ENCODE peak calls at places on chromosomes 2 and 18, in four cellular contexts. One of them, this sample, is unnamed.

GRCh38 chr2:101823347-101823791 is 125.9 kb downstream of the MAP4K4 start:
- DNase-seq in OCI-LY7: peak; percentile 53
- DNase-seq in fibroblast of lung: peak; percentile 81
- DNase-seq in choroid plexus epithelial cell: peak; percentile 95
- DNase-seq in this sample: peak; percentile 75

GRCh38 chr2:240915526-240916335 is 9.6 kb downstream of the CROCC2 start:
- DNase-seq in OCI-LY7: no peak
- DNase-seq in fibroblast of lung: no peak
- DNase-seq in choroid plexus epithelial cell: no peak
- DNase-seq in this sample: no peak

GRCh38 chr2:200003444-200003843 is 48.1 kb downstream of the MAIP1 start:
- DNase-seq in OCI-LY7: no peak
- DNase-seq in fibroblast of lung: peak; percentile 38
- DNase-seq in choroid plexus epithelial cell: peak; percentile 74
- DNase-seq in this sample: no peak

GRCh38 chr2:2328847-2329246 is 2.2 kb downstream of the MYT1L start:
- DNase-seq in OCI-LY7: no peak
- DNase-seq in fibroblast of lung: no peak
- DNase-seq in choroid plexus epithelial cell: peak; percentile 9
- DNase-seq in this sample: no peak

GRCh38 chr2:19362652-19363473 is 4.4 kb upstream of the OSR1 start:
- DNase-seq in OCI-LY7: peak; percentile 67
- DNase-seq in fibroblast of lung: peak; percentile 71
- DNase-seq in choroid plexus epithelial cell: peak; percentile 91
- DNase-seq in this sample: peak; percentile 66

GRCh38 chr2:239180526-239181073 is 220.2 kb downstream of the HDAC4 start:
- DNase-seq in OCI-LY7: no peak
- DNase-seq in fibroblast of lung: no peak
- DNase-seq in choroid plexus epithelial cell: no peak
- DNase-seq in this sample: no peak

GRCh38 chr2:239609583-239610310 is 208.9 kb upstream of the HDAC4 start:
- DNase-seq in OCI-LY7: no peak
- DNase-seq in fibroblast of lung: no peak
- DNase-seq in choroid plexus epithelial cell: no peak
- DNase-seq in this sample: no peak

GRCh38 chr2:169452080-169452479 is 27.2 kb upstream of the BBS5 start:
- DNase-seq in OCI-LY7: peak; percentile 48
- DNase-seq in fibroblast of lung: peak; percentile 43
- DNase-seq in choroid plexus epithelial cell: peak; percentile 75
- DNase-seq in this sample: peak; percentile 34

GRCh38 chr18:62558015-62558663 is 35.3 kb downstream of the ZCCHC2 start:
- DNase-seq in OCI-LY7: no peak
- DNase-seq in fibroblast of lung: no peak
- DNase-seq in choroid plexus epithelial cell: no peak
- DNase-seq in this sample: peak; percentile 18

GRCh38 chr18:50306944-50307343 is 19.5 kb upstream of the CXXC1 start:
- DNase-seq in OCI-LY7: no peak
- DNase-seq in fibroblast of lung: peak; percentile 91
- DNase-seq in choroid plexus epithelial cell: peak; percentile 73
- DNase-seq in this sample: no peak

GRCh38 chr2:213317929-213318328 is 33.7 kb downstream of the SPAG16 start:
- DNase-seq in OCI-LY7: no peak
- DNase-seq in fibroblast of lung: peak; percentile 84
- DNase-seq in choroid plexus epithelial cell: peak; percentile 92
- DNase-seq in this sample: no peak

GRCh38 chr2:182598626-182599025 is 117.4 kb upstream of the DNAJC10 start:
- DNase-seq in OCI-LY7: no peak
- DNase-seq in fibroblast of lung: peak; percentile 50
- DNase-seq in choroid plexus epithelial cell: no peak
- DNase-seq in this sample: no peak

GRCh38 chr2:182918961-182919360 is 52.5 kb upstream of the FRZB start:
- DNase-seq in OCI-LY7: no peak
- DNase-seq in fibroblast of lung: no peak
- DNase-seq in choroid plexus epithelial cell: no peak
- DNase-seq in this sample: no peak

GRCh38 chr2:109187711-109188484 is 58.9 kb downstream of the SH3RF3 start:
- DNase-seq in OCI-LY7: no peak
- DNase-seq in fibroblast of lung: no peak
- DNase-seq in choroid plexus epithelial cell: no peak
- DNase-seq in this sample: no peak

GRCh38 chr2:157628282-157628531 is 457 bp downstream of the ACVR1C start:
- DNase-seq in OCI-LY7: no peak
- DNase-seq in fibroblast of lung: no peak
- DNase-seq in choroid plexus epithelial cell: no peak
- DNase-seq in this sample: no peak

GRCh38 chr2:55877101-55877500 is 46.5 kb downstream of the EFEMP1 start:
- DNase-seq in OCI-LY7: no peak
- DNase-seq in fibroblast of lung: no peak
- DNase-seq in choroid plexus epithelial cell: no peak
- DNase-seq in this sample: no peak
- H3K4me3 ChIP-seq in OCI-LY7: no peak overlapping the region
- H3K4me3 ChIP-seq in fibroblast of lung: no peak overlapping the region
- H3K4me3 ChIP-seq in choroid plexus epithelial cell: no peak overlapping the region
- H3K4me3 ChIP-seq in this sample: no peak overlapping the region

GRCh38 chr2:216108967-216109921 is at the start of gene XRCC5:
- DNase-seq in OCI-LY7: peak; percentile 98
- DNase-seq in fibroblast of lung: peak; percentile 93
- DNase-seq in choroid plexus epithelial cell: peak; percentile 98
- DNase-seq in this sample: peak; percentile 99
- TF ChIP-seq CTCF in OCI-LY7: no peak
- TF ChIP-seq CTCF in fibroblast of lung: no peak
- TF ChIP-seq CTCF in choroid plexus epithelial cell: no peak
- TF ChIP-seq CTCF in this sample: no peak

DNA sequence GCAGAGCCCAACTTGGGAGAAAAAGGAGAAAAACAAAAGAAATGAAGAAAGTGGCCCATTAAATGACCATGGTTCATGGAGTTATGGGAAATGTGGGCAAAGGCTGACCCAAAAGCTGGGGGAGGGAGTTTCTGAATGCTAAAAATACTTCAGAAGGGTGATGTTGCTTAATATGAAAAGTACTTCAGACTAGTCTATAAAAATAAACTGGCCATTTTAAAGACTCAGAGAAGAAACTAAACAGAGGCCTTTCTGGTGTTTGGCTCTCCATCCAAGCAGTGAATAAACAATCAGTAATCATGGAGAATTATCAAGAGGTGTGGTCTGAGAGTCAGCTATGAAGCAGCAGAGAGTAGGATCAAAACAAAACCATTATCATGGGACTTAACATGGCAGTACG is 160.8 kb upstream of the MAPRE2 start:
- DNase-seq in OCI-LY7: no peak
- DNase-seq in fibroblast of lung: no peak
- DNase-seq in choroid plexus epithelial cell: no peak
- DNase-seq in this sample: no peak
- H3K4me3 ChIP-seq in OCI-LY7: no peak overlapping the region
- H3K4me3 ChIP-seq in fibroblast of lung: no peak overlapping the region
- H3K4me3 ChIP-seq in choroid plexus epithelial cell: no peak overlapping the region
- H3K4me3 ChIP-seq in this sample: no peak overlapping the region

DNA sequence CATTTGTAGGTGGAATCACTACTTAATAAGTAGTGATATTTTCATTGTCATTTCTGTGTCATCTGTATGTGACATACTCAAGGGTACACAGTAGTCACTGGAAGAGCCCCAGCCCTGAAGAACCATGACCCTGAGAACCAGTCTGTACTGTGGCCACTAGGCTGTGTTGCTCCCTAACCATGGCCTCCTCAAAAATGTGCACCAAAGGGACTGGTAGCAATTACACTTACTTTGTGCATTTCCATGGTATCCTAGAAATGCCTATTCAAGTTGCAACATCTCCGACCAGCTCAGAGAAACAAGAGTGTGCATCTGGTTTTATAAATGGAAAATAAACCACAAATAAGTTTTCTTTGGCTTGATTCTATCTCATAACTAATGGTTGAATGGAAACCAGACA is 155.1 kb downstream of the DOCK10 start:
- DNase-seq in OCI-LY7: no peak
- DNase-seq in fibroblast of lung: peak; percentile 50
- DNase-seq in choroid plexus epithelial cell: peak; percentile 61
- DNase-seq in this sample: peak; percentile 23
- TF ChIP-seq CTCF in OCI-LY7: peak; percentile 21
- TF ChIP-seq CTCF in fibroblast of lung: peak; percentile 45
- TF ChIP-seq CTCF in choroid plexus epithelial cell: peak; percentile 37
- TF ChIP-seq CTCF in this sample: peak; percentile 21